ENCODE peak calls at places on chromosome 11, in four cellular contexts. M, H, U and J are unnamed samples.

GRCh38 chr11:130827697-130828377 is 88.4 kb downstream of the SNX19 start:
- DNase-seq in U (peak; percentile 82), M (peak; percentile 89), H (peak; percentile 84), J (peak; percentile 53)

GRCh38 chr11:130671801-130672700 is 223.6 kb downstream of the ADAMTS15 start:
- DNase-seq in M (no peak), H (peak; percentile 23), U (peak; percentile 94), J (peak; percentile 16)

GRCh38 chr11:29093416-29093815 is 923.4 kb downstream of the KCNA4 start:
- DNase-seq in H (no peak), M (no peak), U (peak; percentile 63), J (no peak)

GRCh38 chr11:44940424-44940823 is 10.3 kb downstream of the TP53I11 start:
- DNase-seq in M (no peak), H (no peak), U (no peak), J (peak; percentile 37)

GRCh38 chr11:69240332-69241074 is 53.5 kb upstream of the MYEOV start:
- DNase-seq in U (peak; percentile 14), H (peak; percentile 18), M (peak; percentile 39), J (no peak)

GRCh38 chr11:104003491-104003890 is 32.9 kb upstream of the DDI1 start:
- DNase-seq in M (no peak), H (no peak), U (peak; percentile 64), J (no peak)

GRCh38 chr11:114890076-114890475 is 211.7 kb downstream of the NXPE2 start:
- DNase-seq in H (no peak), M (no peak), U (no peak), J (no peak)

GRCh38 chr11:129637473-129637872 is 178.2 kb upstream of the TMEM45B start:
- DNase-seq in H (no peak), M (no peak), U (peak; percentile 47), J (no peak)

GRCh38 chr11:65112551-65113360 is 1.1 kb downstream of the TM7SF2 start:
- DNase-seq in H (peak; percentile 78), M (no peak), U (peak; percentile 27), J (peak; percentile 55)
- TF ChIP-seq POLR2A in H (peak; percentile 76), M (no peak), U (no peak), J (peak; percentile 15)

GRCh38 chr11:64321026-64321425 is 3.1 kb downstream of the PRDX5 start:
- DNase-seq in M (no peak), U (no peak), H (no peak), J (no peak)

GRCh38 chr11:64317961-64318693 is at the start of gene PRDX5:
- DNase-seq in M (peak; percentile 99), U (peak; percentile 94), H (peak; percentile 98), J (peak; percentile 97)

GRCh38 chr11:64318694-64319420 is 936 bp downstream of the PRDX5 start:
- DNase-seq in H (no peak), U (no peak), M (no peak), J (no peak)

GRCh38 chr11:64320556-64320955 is 2.6 kb downstream of the PRDX5 start:
- DNase-seq in M (no peak), U (no peak), H (no peak), J (no peak)

GRCh38 chr11:64319421-64319761 is 1.5 kb downstream of the PRDX5 start:
- DNase-seq in U (no peak), M (no peak), H (peak; percentile 59), J (no peak)
- H3K4me3 ChIP-seq in U (no peak overlapping the region), M (no peak overlapping the region), H (no peak overlapping the region), J (no peak overlapping the region)

DNA sequence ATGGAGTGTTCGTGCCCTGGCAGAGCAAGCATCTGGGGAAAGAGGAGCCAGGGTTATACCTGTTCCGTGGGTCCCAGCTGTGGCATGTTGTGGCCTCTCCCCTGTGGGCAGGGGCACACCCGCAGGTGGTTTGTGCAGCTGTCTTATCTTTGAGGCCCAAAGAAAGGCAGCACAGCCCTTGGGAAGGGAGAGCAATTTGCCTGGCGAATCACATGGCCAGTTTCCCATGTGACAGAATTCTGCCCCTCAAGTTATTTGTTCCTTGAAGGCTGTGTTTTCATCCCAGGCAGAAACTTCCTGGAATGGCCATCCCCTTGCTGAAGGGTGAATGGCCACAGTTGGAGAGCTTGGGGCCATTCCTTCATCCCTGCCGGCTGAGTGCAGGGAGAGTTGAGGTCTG is 16.4 kb upstream of the COX8A start:
- DNase-seq in U (no peak), M (no peak), H (no peak), J (no peak)
- TF ChIP-seq POLR2A in U (no peak), M (no peak), H (no peak), J (no peak)

GRCh38 chr11:62546937-62547625 is 475 bp upstream of the AHNAK start:
- DNase-seq in M (peak; percentile 93), U (peak; percentile 49), H (peak; percentile 28), J (no peak)

GRCh38 chr11:62546244-62546936 is at the start of gene AHNAK:
- DNase-seq in M (peak; percentile 97), H (peak; percentile 82), U (peak; percentile 52), J (peak; percentile 88)

GRCh38 chr11:62548545-62549335 is 2.1 kb upstream of the AHNAK start:
- DNase-seq in H (no peak), U (no peak), M (no peak), J (no peak)

GRCh38 chr11:62545437-62546243 is 966 bp downstream of the AHNAK start:
- DNase-seq in M (peak; percentile 99), U (peak; percentile 93), H (peak; percentile 85), J (peak; percentile 87)

GRCh38 chr11:62547691-62548281 is 1.2 kb upstream of the AHNAK start:
- DNase-seq in M (no peak), U (no peak), H (no peak), J (peak; percentile 92)
- H3K4me3 ChIP-seq in M (peak overlapping the region; percentile 99), U (peak overlapping the region; percentile 85), H (no peak overlapping the region), J (peak overlapping the region; percentile 94)

GRCh38 chr11:111357150-111358037 is 21.7 kb downstream of the POU2AF1 start:
- DNase-seq in M (peak; percentile 70), U (no peak), H (no peak), J (no peak)
- TF ChIP-seq POLR2A in M (no peak), U (no peak), H (no peak), J (no peak)

GRCh38 chr11:59669611-59670009 is 773 bp upstream of the PATL1 start:
- DNase-seq in U (peak; percentile 49), M (peak; percentile 89), H (no peak), J (peak; percentile 37)
- H3K4me3 ChIP-seq in U (peak overlapping the region; percentile 68), M (peak overlapping the region; percentile 41), H (peak overlapping the region; percentile 49), J (peak overlapping the region; percentile 67)

GRCh38 chr11:89521294-89521693 is 30.1 kb upstream of the NOX4 start:
- DNase-seq in H (no peak), U (peak; percentile 23), M (no peak), J (no peak)

GRCh38 chr11:89516496-89516895 is 25.3 kb upstream of the NOX4 start:
- DNase-seq in M (no peak), U (no peak), H (no peak), J (no peak)

GRCh38 chr11:89521792-89522191 is 30.6 kb upstream of the NOX4 start:
- DNase-seq in M (no peak), U (no peak), H (no peak), J (no peak)
- TF ChIP-seq POLR2A in M (no peak), U (no peak), H (no peak), J (no peak)

DNA sequence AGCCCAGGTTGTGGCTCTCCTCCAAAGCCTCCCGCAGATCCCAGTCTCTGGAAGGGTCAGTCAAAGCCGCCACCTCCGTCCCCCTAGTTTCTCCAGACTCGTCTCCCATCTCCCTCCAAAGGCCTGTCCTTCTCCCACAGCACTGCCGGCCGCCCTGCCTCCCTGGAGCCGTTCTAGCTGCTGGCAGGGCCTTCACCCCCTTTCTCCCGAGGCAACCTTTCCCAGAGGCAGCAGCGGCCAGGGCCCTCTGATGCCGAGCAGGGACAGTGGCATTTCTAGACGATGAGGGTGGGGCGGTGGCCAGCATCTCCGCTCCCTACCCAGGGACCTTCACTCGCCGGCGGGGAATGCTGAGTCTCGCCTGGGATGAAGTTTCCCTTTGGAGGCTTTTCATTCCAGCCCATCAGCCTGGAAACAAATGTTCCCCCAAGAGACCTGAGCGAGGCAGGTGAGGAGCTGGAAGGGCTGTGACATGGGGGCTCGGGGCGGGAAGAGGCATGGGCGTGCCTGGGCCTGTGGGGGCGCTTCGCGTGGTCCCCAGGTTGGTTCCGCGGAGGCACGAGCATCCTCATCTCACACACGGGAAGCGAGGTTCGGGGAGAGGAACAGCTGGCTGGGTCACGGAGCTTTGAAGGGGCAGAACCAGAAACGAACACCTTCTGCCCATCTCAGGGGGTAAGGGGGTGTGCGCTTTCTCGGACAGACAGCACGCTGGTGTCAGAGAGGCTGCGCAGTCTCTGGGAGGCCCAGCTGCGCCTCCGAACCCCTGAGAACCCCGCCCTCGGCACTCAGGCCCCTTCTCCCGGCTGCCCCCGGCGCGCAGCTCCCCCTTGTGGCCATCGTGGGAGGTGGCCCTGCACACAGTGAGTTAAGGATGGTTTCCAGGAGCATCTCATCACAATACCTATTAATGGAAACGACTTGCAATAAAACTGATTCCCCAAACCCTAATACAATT is 18.1 kb upstream of the KLHL35 start:
- DNase-seq in H (no peak), U (no peak), M (no peak), J (no peak)
- H3K4me3 ChIP-seq in H (no peak overlapping the region), U (no peak overlapping the region), M (no peak overlapping the region), J (no peak overlapping the region)

GRCh38 chr11:72722050-72722748 is 30.0 kb downstream of the ARAP1 start:
- DNase-seq in U (peak; percentile 89), H (peak; percentile 93), M (peak; percentile 97), J (peak; percentile 76)
- TF ChIP-seq POLR2A in U (peak; percentile 54), H (peak; percentile 68), M (no peak), J (peak; percentile 61)

DNA sequence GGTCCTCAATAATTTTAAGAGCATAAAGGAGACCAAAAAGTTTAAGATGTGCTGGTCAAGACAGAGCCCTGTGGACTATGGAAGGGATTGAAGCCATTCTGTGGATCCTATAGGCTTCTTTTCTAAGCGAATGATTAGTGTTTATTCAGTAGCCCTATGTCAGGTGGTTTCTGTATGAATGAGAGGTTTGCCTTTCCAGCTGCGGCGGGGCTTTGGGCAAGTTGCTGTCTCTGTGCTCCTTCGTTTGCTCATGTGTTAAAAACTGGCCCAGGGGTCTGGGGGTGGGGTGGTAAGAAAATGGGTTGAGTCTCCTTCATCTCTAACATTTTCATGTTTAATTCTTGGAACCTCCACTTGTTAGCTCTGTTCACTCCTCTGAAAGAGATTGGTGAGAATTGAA is 105.3 kb downstream of the PTPRJ start:
- DNase-seq in M (no peak), U (no peak), H (no peak), J (no peak)
- H3K4me3 ChIP-seq in M (no peak overlapping the region), U (no peak overlapping the region), H (no peak overlapping the region), J (no peak overlapping the region)